ENCODE peak calls at places on chromosomes 1 and 21, in seven cellular contexts. F, I, D, C, S, L and O are unnamed samples.

GRCh38 chr1:231272173-231272572 is 31.2 kb downstream of the GNPAT start:
- DNase-seq in F (no peak), I (no peak), D (no peak), C (no peak), S (no peak), L (no peak), O (no peak)

GRCh38 chr1:69157046-69157756 is 410.5 kb upstream of the LRRC7 start:
- DNase-seq in F (no peak), I (no peak), D (peak), C (no peak), S (no peak), L (no peak), O (peak)

GRCh38 chr1:226485192-226485591 is 63.4 kb upstream of the STUM start:
- DNase-seq in F (no peak), I (no peak), D (no peak), C (no peak), S (no peak), L (no peak), O (no peak)

GRCh38 chr1:185581961-185582725 is 152.0 kb upstream of the HMCN1 start:
- DNase-seq in F (peak), I (no peak), D (no peak), C (no peak), S (no peak), L (no peak), O (no peak)

GRCh38 chr1:226436855-226437491 is 29.1 kb upstream of the PARP1 start:
- DNase-seq in F (no peak), I (no peak), D (no peak), C (no peak), S (no peak), L (no peak), O (no peak)

GRCh38 chr1:225745231-225745630 is 32.4 kb upstream of the SRP9 start:
- DNase-seq in F (no peak), I (no peak), D (no peak), C (no peak), S (no peak), L (no peak), O (no peak)

GRCh38 chr1:153612755-153613331 is at the start of gene S100A16:
- DNase-seq in F (peak), I (no peak), D (peak), C (no peak), S (peak), L (peak), O (peak)

GRCh38 chr1:220124542-220124941 is 30.6 kb downstream of the IARS2 start:
- DNase-seq in F (peak), I (no peak), D (no peak), C (peak), S (no peak), L (peak), O (peak)

GRCh38 chr1:101196668-101197067 is 40.2 kb upstream of the S1PR1 start:
- DNase-seq in F (no peak), I (no peak), D (no peak), C (no peak), S (no peak), L (no peak), O (no peak)

GRCh38 chr1:167819849-167820683 is 93.9 kb downstream of the ADCY10 start:
- DNase-seq in F (peak), I (peak), D (peak), C (peak), S (peak), L (peak), O (peak)

GRCh38 chr21:42199488-42200463 is 19.2 kb upstream of the ABCG1 start:
- DNase-seq in F (peak), I (no peak), D (no peak), C (no peak), S (no peak), L (peak), O (peak)

GRCh38 chr1:228033376-228033775 is 26.6 kb downstream of the WNT3A start:
- DNase-seq in F (no peak), I (no peak), D (no peak), C (no peak), S (no peak), L (no peak), O (no peak)

GRCh38 chr1:153793973-153794615 is 18.9 kb downstream of the SLC27A3 start:
- DNase-seq in F (no peak), I (no peak), D (peak), C (no peak), S (peak), L (no peak), O (no peak)

GRCh38 chr1:112957133-112957812 is 1.3 kb upstream of the SLC16A1 start:
- DNase-seq in F (peak), I (no peak), D (peak), C (no peak), S (peak), L (peak), O (peak)

GRCh38 chr1:52127181-52128175 is 14.4 kb upstream of the ZFYVE9 start:
- DNase-seq in F (peak), I (no peak), D (no peak), C (peak), S (no peak), L (peak), O (peak)

GRCh38 chr1:115515270-115515669 is 126.5 kb upstream of the VANGL1 start:
- DNase-seq in F (no peak), I (no peak), D (no peak), C (peak), S (no peak), L (no peak), O (peak)

GRCh38 chr1:170682159-170682558 is 18.2 kb downstream of the PRRX1 start:
- DNase-seq in F (peak), I (no peak), D (no peak), C (no peak), S (no peak), L (no peak), O (no peak)

GRCh38 chr1:39250460-39251240 is 46.2 kb downstream of the MACF1 start:
- DNase-seq in F (peak), I (no peak), D (no peak), C (no peak), S (no peak), L (peak), O (no peak)

GRCh38 chr1:94961994-94962744 is 35.3 kb upstream of the CNN3 start:
- DNase-seq in F (no peak), I (no peak), D (no peak), C (no peak), S (no peak), L (peak), O (no peak)

GRCh38 chr1:19260211-19261138 is 8.9 kb downstream of the MRTO4 start:
- DNase-seq in F (peak), I (no peak), D (no peak), C (peak), S (no peak), L (peak), O (no peak)

GRCh38 chr1:227174136-227174535 is 144.2 kb downstream of the CDC42BPA start:
- DNase-seq in F (peak), I (no peak), D (no peak), C (peak), S (no peak), L (no peak), O (no peak)

GRCh38 chr1:62476525-62477219 is 39.8 kb downstream of the USP1 start:
- DNase-seq in F (no peak), I (no peak), D (peak), C (no peak), S (no peak), L (no peak), O (peak)

GRCh38 chr1:167797005-167797404 is 75.2 kb downstream of the MPZL1 start:
- DNase-seq in F (peak), I (no peak), D (peak), C (peak), S (no peak), L (peak), O (peak)

GRCh38 chr21:21188513-21189188 is 190.4 kb downstream of the NCAM2 start:
- DNase-seq in F (no peak), I (no peak), D (no peak), C (no peak), S (no peak), L (no peak), O (no peak)

GRCh38 chr1:166432655-166433054 is 265.9 kb upstream of the FAM78B start:
- DNase-seq in F (no peak), I (no peak), D (no peak), C (no peak), S (no peak), L (no peak), O (no peak)
- H3K4me2 ChIP-seq in F (no peak), I (no peak), D (no peak), C (no peak), S (no peak), L (no peak), O (no peak)

GRCh38 chr1:88141499-88142074 is 542.5 kb upstream of the PKN2 start:
- DNase-seq in F (no peak), I (no peak), D (no peak), C (no peak), S (no peak), L (no peak), O (no peak)

GRCh38 chr1:88150330-88150729 is 533.7 kb upstream of the PKN2 start:
- DNase-seq in F (no peak), I (no peak), D (no peak), C (no peak), S (no peak), L (no peak), O (no peak)

GRCh38 chr1:88140325-88140724 is 543.7 kb upstream of the PKN2 start:
- DNase-seq in F (no peak), I (no peak), D (no peak), C (no peak), S (no peak), L (no peak), O (peak)

GRCh38 chr1:88149686-88150085 is 534.4 kb upstream of the PKN2 start:
- DNase-seq in F (no peak), I (no peak), D (no peak), C (no peak), S (no peak), L (no peak), O (no peak)

GRCh38 chr1:88145752-88146151 is 538.3 kb upstream of the PKN2 start:
- DNase-seq in F (peak), I (no peak), D (no peak), C (no peak), S (no peak), L (no peak), O (no peak)
- H3K23ac ChIP-seq in F (no peak), I (no peak), D (no peak), C (no peak), S (no peak), L (no peak), O (no peak)

DNA sequence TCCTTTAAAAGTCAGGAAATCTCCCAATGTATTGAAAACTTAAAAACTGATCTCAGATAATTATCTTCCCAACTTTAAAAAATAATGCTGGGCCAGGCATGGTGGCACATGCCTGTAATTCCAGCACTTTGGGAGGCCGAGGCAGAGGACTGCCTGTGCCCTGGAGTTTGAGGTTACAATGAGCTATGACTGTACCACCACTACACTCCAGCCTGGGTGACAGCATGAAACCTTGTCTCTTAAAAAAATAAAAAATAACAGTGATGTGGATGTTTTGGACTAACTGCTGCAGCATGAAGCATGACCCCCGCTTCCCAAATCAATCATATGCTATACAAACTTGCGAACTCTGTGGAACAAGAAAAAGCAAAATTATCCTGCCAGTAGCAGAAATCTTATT is 186.3 kb downstream of the RERE start:
- DNase-seq in F (peak), I (no peak), D (no peak), C (no peak), S (no peak), L (peak), O (no peak)
- H3K27ac ChIP-seq in F (no peak), I (no peak), D (no peak), C (no peak), S (no peak), L (no peak), O (no peak)

GRCh38 chr21:46393451-46393940 is 65.2 kb upstream of the DIP2A start:
- DNase-seq in F (no peak), I (no peak), D (no peak), C (no peak), S (no peak), L (no peak), O (no peak)
- H3K4me2 ChIP-seq in F (no peak), I (no peak), D (no peak), C (no peak), S (no peak), L (no peak), O (no peak)

GRCh38 chr1:206487970-206488369 is 17.7 kb downstream of the IKBKE start:
- DNase-seq in F (no peak), I (no peak), D (no peak), C (no peak), S (no peak), L (no peak), O (no peak)
- H3K23ac ChIP-seq in F (no peak), I (no peak), D (no peak), C (no peak), S (no peak), L (no peak), O (peak)